ENCODE peak calls at places on chromosomes 12 and 14, in five cellular contexts. S is HCT116, R is mammary epithelial cell, W is GM12878, T is gastrocnemius medialis. U is an unnamed sample.

GRCh38 chr12:88934163-88934747 is 354.0 kb upstream of the KITLG start:
- DNase-seq in S (peak), R (peak), W (no peak), T (no peak), U (peak)

GRCh38 chr12:103505371-103506236 is 9.8 kb upstream of the C12orf42 start:
- DNase-seq in S (no peak), R (peak), W (peak), T (no peak), U (peak)

GRCh38 chr12:52202361-52203078 is 10.7 kb upstream of the KRT80 start:
- DNase-seq in S (no peak), R (no peak), W (no peak), T (no peak), U (no peak)

GRCh38 chr12:11958216-11959091 is 112.3 kb upstream of the BCL2L14 start:
- DNase-seq in S (no peak), R (peak), W (no peak), T (no peak), U (peak)

GRCh38 chr12:132424118-132424438 is 65.9 kb upstream of the FBRSL1 start:
- DNase-seq in S (no peak), R (no peak), W (no peak), T (no peak), U (no peak)

GRCh38 chr14:103314496-103315277 is 19.4 kb upstream of the EIF5 start:
- DNase-seq in S (no peak), R (no peak), W (no peak), T (no peak), U (no peak)

GRCh38 chr14:98408024-98408555 is 863.9 kb downstream of the BCL11B start:
- DNase-seq in S (no peak), R (no peak), W (no peak), T (no peak), U (no peak)

GRCh38 chr12:40105265-40105514 is 691 bp downstream of the SLC2A13 start:
- DNase-seq in S (no peak), R (no peak), W (no peak), T (no peak), U (no peak)

GRCh38 chr14:68797180-68797670 is 4.4 kb upstream of the ZFP36L1 start:
- DNase-seq in S (no peak), R (no peak), W (no peak), T (peak), U (no peak)

GRCh38 chr12:2126676-2127406 is 74.1 kb downstream of the CACNA1C start:
- DNase-seq in S (no peak), R (no peak), W (no peak), T (no peak), U (no peak)

GRCh38 chr12:15851919-15852318 is 30.3 kb upstream of the STRAP start:
- DNase-seq in S (no peak), R (peak), W (no peak), T (no peak), U (peak)

GRCh38 chr14:79842270-79842669 is 369.0 kb downstream of the DIO2 start:
- DNase-seq in S (no peak), R (peak), W (no peak), T (peak), U (peak)

GRCh38 chr14:92637228-92637627 is 111.2 kb downstream of the LGMN start:
- DNase-seq in S (no peak), R (no peak), W (no peak), T (no peak), U (no peak)

GRCh38 chr14:44567997-44568396 is 60.9 kb upstream of the FSCB start:
- DNase-seq in S (no peak), R (no peak), W (no peak), T (no peak), U (no peak)

GRCh38 chr14:44564908-44565307 is 57.8 kb upstream of the FSCB start:
- DNase-seq in S (no peak), R (peak), W (no peak), T (no peak), U (no peak)

GRCh38 chr14:44565968-44566367 is 58.9 kb upstream of the FSCB start:
- DNase-seq in S (no peak), R (peak), W (no peak), T (no peak), U (no peak)
- H3K27ac ChIP-seq in S (no peak), R (no peak), W (no peak), T (no peak), U (no peak)

DNA sequence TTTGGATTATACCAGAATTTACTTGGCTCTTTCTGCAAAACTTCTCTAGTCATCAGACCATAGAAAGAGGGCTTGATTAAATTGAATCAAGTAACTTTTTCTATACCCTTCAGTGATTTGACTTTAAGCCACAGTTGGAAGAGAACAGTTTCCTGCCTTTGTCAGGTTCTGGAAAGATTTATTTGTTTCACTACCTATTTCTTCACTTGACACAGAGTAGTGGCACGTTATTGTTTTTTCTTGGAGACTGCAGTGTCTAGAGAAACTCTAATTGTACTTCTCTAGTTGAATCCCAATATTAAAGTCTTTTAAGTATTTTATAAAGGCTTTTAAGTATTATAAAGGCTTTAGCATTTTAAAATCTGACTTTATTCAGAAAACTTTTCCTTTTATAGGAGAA is 138.1 kb downstream of the TMEM117 start:
- DNase-seq in S (no peak), R (no peak), W (no peak), T (no peak), U (no peak)
- H3K27ac ChIP-seq in S (no peak), R (no peak), W (no peak), T (no peak), U (no peak)

DNA sequence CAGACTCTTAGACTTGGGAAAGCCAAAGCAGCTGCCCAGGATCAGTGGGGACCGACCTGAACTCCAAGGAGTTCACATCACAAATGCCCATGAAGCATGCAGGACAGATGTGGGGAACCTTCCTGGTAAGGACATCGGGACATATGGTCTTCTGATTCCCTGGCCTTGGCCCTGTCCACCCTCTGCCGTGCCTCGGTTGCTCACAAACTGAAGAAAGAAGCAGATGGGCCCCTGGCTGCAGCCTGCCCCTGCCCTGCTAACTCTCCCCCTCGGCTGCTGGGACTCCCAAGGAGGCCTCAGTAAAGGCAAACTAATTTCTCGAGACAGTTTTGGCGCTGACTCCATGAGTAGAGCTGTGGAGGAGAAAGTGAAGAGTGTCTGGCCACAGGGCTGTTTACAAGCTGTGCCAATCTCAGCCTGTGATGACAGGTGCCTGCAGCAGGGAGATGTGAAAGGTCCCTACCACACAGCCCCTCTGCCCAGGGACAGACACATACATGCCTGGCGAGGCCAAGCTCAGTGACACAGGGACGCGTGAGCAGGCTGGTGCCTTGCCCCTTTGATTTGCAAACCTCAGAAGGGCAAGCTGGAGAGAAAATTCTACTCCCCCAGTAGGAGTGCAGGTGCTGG is 48.6 kb downstream of the ISCA2 start:
- DNase-seq in S (no peak), R (no peak), W (no peak), T (no peak), U (no peak)
- H3K27ac ChIP-seq in S (no peak), R (no peak), W (no peak), T (no peak), U (no peak)

GRCh38 chr14:101835566-101835965 is 74.1 kb downstream of the PPP2R5C start:
- DNase-seq in S (no peak), R (no peak), W (no peak), T (no peak), U (no peak)
- H3K27ac ChIP-seq in S (no peak), R (no peak), W (no peak), T (peak), U (peak)

DNA sequence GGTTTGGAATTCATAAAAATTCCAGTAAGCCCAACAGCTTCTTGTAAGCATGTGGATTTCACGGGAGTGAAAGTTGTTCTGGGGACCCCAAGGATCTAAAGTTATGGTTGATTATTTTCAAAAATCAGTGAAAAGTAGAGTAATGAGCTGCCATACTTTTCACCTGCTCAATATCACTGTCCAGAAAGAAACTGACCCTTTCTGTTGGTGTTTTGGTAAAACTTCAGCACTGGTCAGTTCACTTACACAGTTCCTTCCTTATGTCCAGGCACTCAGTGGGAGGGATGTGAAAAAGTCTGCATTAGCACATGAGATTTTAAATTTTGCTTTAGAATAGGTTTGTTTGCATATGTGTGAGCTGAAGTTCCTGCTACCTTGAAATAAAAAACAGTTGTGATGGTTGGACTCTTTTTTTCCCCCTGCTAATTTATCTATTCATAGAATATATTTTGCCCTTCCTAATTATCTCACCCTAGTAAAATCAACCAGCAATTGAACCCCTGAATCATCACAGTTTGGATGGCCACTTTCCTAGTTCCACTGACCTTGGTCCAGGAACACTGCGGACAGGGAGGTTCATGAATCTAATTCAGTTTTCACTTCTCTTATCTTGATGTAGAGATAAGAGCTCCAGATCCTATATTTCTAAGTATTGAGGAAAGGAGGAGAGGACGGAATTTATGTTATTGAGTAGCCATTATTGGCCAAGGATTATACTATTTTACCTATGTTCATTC is 25.8 kb downstream of the CFL2 start:
- DNase-seq in S (no peak), R (no peak), W (no peak), T (no peak), U (no peak)
- H3K27ac ChIP-seq in S (no peak), R (no peak), W (no peak), T (no peak), U (no peak)

U was measured in epithelial cell of prostate.